ENCODE peak calls at places on chromosomes 6 and 20, in ten cellular contexts. O, G, I, S, Y, P, M, D, B and W are unnamed samples.

GRCh38 chr6:134003542-134003951 is 48.9 kb downstream of the SLC2A12 start:
- DNase-seq in O (no peak), G (no peak), I (no peak), S (no peak), Y (no peak), P (no peak), M (no peak), D (no peak), B (peak), W (no peak)

GRCh38 chr6:17902953-17903352 is 84.5 kb downstream of the KIF13A start:
- DNase-seq in O (no peak), G (no peak), I (no peak), S (no peak), Y (no peak), P (no peak), M (no peak), D (no peak), B (no peak), W (no peak)

GRCh38 chr6:151321438-151321837 is 69.9 kb downstream of the ZBTB2 start:
- DNase-seq in O (no peak), G (no peak), I (no peak), S (no peak), Y (no peak), P (no peak), M (no peak), D (no peak), B (no peak), W (no peak)

GRCh38 chr20:61908057-61909026 is 157.3 kb downstream of the TAF4 start:
- DNase-seq in O (no peak), G (no peak), I (no peak), S (no peak), Y (no peak), P (peak), M (no peak), D (no peak), B (no peak), W (no peak)

GRCh38 chr20:35893942-35894341 is 60.4 kb downstream of the SCAND1 start:
- DNase-seq in O (no peak), G (no peak), I (no peak), S (no peak), Y (no peak), P (no peak), M (no peak), D (no peak), B (no peak), W (no peak)

GRCh38 chr6:143542915-143543314 is 31.4 kb upstream of the FUCA2 start:
- DNase-seq in O (no peak), G (no peak), I (no peak), S (no peak), Y (no peak), P (no peak), M (no peak), D (no peak), B (no peak), W (no peak)

GRCh38 chr6:137749595-137750215 is 117.4 kb upstream of the TNFAIP3 start:
- DNase-seq in O (no peak), G (no peak), I (no peak), S (no peak), Y (no peak), P (no peak), M (no peak), D (no peak), B (peak), W (no peak)

GRCh38 chr20:16317445-16318362 is 255.5 kb downstream of the KIF16B start:
- DNase-seq in O (no peak), G (no peak), I (no peak), S (no peak), Y (no peak), P (no peak), M (no peak), D (no peak), B (no peak), W (no peak)

GRCh38 chr20:35947907-35948306 is 6.4 kb downstream of the SCAND1 start:
- DNase-seq in O (peak), G (no peak), I (no peak), S (no peak), Y (no peak), P (no peak), M (no peak), D (no peak), B (no peak), W (no peak)

GRCh38 chr6:46184114-46184513 is 13.3 kb upstream of the ENPP5 start:
- DNase-seq in O (no peak), G (no peak), I (no peak), S (no peak), Y (no peak), P (no peak), M (no peak), D (no peak), B (peak), W (no peak)

GRCh38 chr6:40986364-40986763 is 52.7 kb downstream of the UNC5CL start:
- DNase-seq in O (no peak), G (no peak), I (no peak), S (no peak), Y (no peak), P (no peak), M (no peak), D (no peak), B (no peak), W (no peak)

GRCh38 chr6:34527751-34528670 is 28.1 kb downstream of the SPDEF start:
- DNase-seq in O (no peak), G (no peak), I (no peak), S (no peak), Y (no peak), P (peak), M (no peak), D (no peak), B (no peak), W (no peak)

GRCh38 chr6:21305827-21306469 is 287.6 kb upstream of the SOX4 start:
- DNase-seq in O (no peak), G (no peak), I (no peak), S (no peak), Y (no peak), P (no peak), M (no peak), D (no peak), B (peak), W (no peak)

GRCh38 chr6:106825156-106825555 is 149.4 kb downstream of the CD24 start:
- DNase-seq in O (no peak), G (peak), I (no peak), S (no peak), Y (no peak), P (no peak), M (no peak), D (no peak), B (no peak), W (no peak)

GRCh38 chr6:108560463-108561308 is at the start of gene FOXO3:
- DNase-seq in O (peak), G (peak), I (peak), S (peak), Y (peak), P (peak), M (peak), D (peak), B (peak), W (peak)

GRCh38 chr6:149854532-149854931 is 9.6 kb downstream of the LRP11 start:
- DNase-seq in O (no peak), G (peak), I (no peak), S (no peak), Y (no peak), P (no peak), M (no peak), D (no peak), B (no peak), W (peak)

GRCh38 chr20:39588148-39588757 is 626.1 kb downstream of the DHX35 start:
- DNase-seq in O (no peak), G (no peak), I (no peak), S (no peak), Y (no peak), P (no peak), M (no peak), D (no peak), B (no peak), W (no peak)

GRCh38 chr6:234706-235372 is 57.4 kb upstream of the DUSP22 start:
- DNase-seq in O (no peak), G (no peak), I (no peak), S (no peak), Y (no peak), P (no peak), M (no peak), D (no peak), B (no peak), W (no peak)

GRCh38 chr6:129501401-129502051 is 208.5 kb downstream of the ARHGAP18 start:
- DNase-seq in O (no peak), G (peak), I (no peak), S (peak), Y (no peak), P (peak), M (no peak), D (no peak), B (peak), W (peak)

GRCh38 chr6:47147175-47147727 is 105.1 kb upstream of the ADGRF1 start:
- DNase-seq in O (no peak), G (no peak), I (no peak), S (no peak), Y (no peak), P (no peak), M (no peak), D (no peak), B (no peak), W (no peak)

GRCh38 chr6:82006027-82006738 is 241.4 kb downstream of the IBTK start:
- DNase-seq in O (no peak), G (peak), I (no peak), S (no peak), Y (peak), P (no peak), M (no peak), D (no peak), B (peak), W (no peak)

GRCh38 chr20:16459019-16459700 is 114.1 kb downstream of the KIF16B start:
- DNase-seq in O (peak), G (peak), I (no peak), S (no peak), Y (no peak), P (no peak), M (no peak), D (peak), B (peak), W (no peak)

GRCh38 chr6:135722679-135723078 is 128.8 kb upstream of the PDE7B start:
- DNase-seq in O (no peak), G (no peak), I (no peak), S (no peak), Y (no peak), P (no peak), M (no peak), D (no peak), B (peak), W (peak)

GRCh38 chr6:27890351-27891299 is 21.6 kb downstream of the OR2B2 start:
- DNase-seq in O (no peak), G (peak), I (peak), S (peak), Y (no peak), P (peak), M (peak), D (no peak), B (peak), W (peak)

GRCh38 chr6:2108700-2109306 is 136.6 kb downstream of the GMDS start:
- DNase-seq in O (no peak), G (no peak), I (no peak), S (no peak), Y (no peak), P (no peak), M (no peak), D (no peak), B (no peak), W (no peak)

GRCh38 chr6:43985329-43985728 is 141.9 kb downstream of the MRPL14 start:
- DNase-seq in O (no peak), G (no peak), I (no peak), S (no peak), Y (peak), P (no peak), M (no peak), D (no peak), B (no peak), W (no peak)

GRCh38 chr6:30041221-30041620 is 19.8 kb upstream of the POLR1H start:
- DNase-seq in O (no peak), G (no peak), I (no peak), S (no peak), Y (no peak), P (no peak), M (no peak), D (no peak), B (no peak), W (no peak)

GRCh38 chr6:108497883-108498282 is 62.8 kb upstream of the FOXO3 start:
- DNase-seq in O (peak), G (peak), I (no peak), S (peak), Y (peak), P (no peak), M (no peak), D (no peak), B (peak), W (no peak)

GRCh38 chr6:111798281-111798725 is 74.9 kb downstream of the FYN start:
- DNase-seq in O (no peak), G (no peak), I (no peak), S (no peak), Y (no peak), P (no peak), M (no peak), D (no peak), B (no peak), W (no peak)

GRCh38 chr6:111800821-111801220 is 72.4 kb downstream of the FYN start:
- DNase-seq in O (no peak), G (no peak), I (no peak), S (no peak), Y (no peak), P (no peak), M (no peak), D (no peak), B (no peak), W (no peak)

GRCh38 chr6:111802720-111803119 is 70.5 kb downstream of the FYN start:
- DNase-seq in O (no peak), G (no peak), I (no peak), S (no peak), Y (no peak), P (no peak), M (no peak), D (no peak), B (no peak), W (no peak)

GRCh38 chr6:111800468-111800760 is 72.8 kb downstream of the FYN start:
- DNase-seq in O (no peak), G (no peak), I (no peak), S (no peak), Y (no peak), P (no peak), M (no peak), D (no peak), B (no peak), W (no peak)

GRCh38 chr6:111799576-111800467 is 73.4 kb downstream of the FYN start:
- DNase-seq in O (no peak), G (no peak), I (no peak), S (no peak), Y (no peak), P (no peak), M (no peak), D (no peak), B (no peak), W (no peak)
- TF ChIP-seq CTCF in O (no peak), G (no peak), I (no peak), S (no peak), Y (no peak), P (no peak), M (no peak), D (no peak), B (peak), W (no peak)

GRCh38 chr6:69791065-69791471 is 5.7 kb downstream of the LMBRD1 start:
- DNase-seq in O (no peak), G (peak), I (no peak), S (no peak), Y (no peak), P (no peak), M (no peak), D (no peak), B (no peak), W (no peak)
- H3K27ac ChIP-seq in O (peak), G (peak), I (peak), S (no peak), Y (no peak), P (no peak), M (peak), D (peak), B (peak), W (no peak)

GRCh38 chr20:21376631-21377030 is 20.7 kb downstream of the NKX2-4 start:
- DNase-seq in O (no peak), G (no peak), I (no peak), S (no peak), Y (no peak), P (no peak), M (no peak), D (no peak), B (no peak), W (no peak)
- TF ChIP-seq CTCF in O (no peak), G (no peak), I (no peak), S (no peak), Y (no peak), P (no peak), M (no peak), D (no peak), B (no peak), W (no peak)

GRCh38 chr20:2123720-2124119 is 22.1 kb downstream of the STK35 start:
- DNase-seq in O (no peak), G (no peak), I (no peak), S (no peak), Y (no peak), P (no peak), M (no peak), D (peak), B (no peak), W (no peak)
- H3K27ac ChIP-seq in O (peak), G (no peak), I (no peak), S (no peak), Y (no peak), P (no peak), M (no peak), D (no peak), B (no peak), W (no peak)

DNA sequence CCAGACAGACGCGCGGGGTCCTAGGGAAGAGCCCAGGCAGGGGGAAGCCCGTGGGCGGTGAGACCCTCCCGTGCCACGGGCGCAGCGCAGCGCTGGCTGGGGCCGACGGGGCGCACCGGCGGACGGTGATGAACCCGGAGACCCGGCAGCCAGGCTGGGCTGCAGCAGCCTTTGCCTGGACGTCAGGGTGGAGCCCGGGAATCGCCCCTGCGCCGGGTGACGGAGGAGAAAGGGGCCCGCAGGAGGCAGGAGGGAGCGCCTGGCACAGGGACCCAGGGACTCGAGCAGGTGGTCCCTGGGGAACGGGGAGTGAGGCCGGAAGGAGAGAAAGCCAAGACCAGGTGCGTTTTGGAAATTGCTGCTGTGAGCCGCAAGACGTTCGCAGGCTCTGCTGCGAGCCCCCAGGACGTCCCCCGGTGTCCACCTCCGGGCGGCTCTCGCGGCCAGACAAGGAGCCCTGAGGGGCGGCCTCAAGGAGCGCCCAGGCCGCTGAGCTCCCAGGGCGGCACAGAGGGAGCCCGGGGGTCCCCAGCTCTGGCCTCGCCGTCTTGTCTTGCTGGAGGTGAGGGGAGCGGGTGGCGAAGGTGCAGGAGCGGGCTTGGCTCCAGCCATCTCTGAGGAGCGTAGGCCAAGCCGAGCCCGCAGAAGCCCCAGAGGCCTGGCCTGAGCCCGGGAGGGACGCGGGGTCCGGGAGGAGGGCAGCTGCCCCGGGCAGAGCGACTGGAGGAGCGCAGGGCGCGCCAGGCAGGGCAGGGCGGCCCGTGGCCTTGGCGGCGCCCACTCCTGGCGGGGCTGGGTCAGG is 191.2 kb upstream of the PDE10A start:
- DNase-seq in O (no peak), G (no peak), I (no peak), S (no peak), Y (no peak), P (no peak), M (no peak), D (no peak), B (no peak), W (no peak)
- TF ChIP-seq CTCF in O (no peak), G (no peak), I (no peak), S (no peak), Y (no peak), P (no peak), M (no peak), D (no peak), B (no peak), W (no peak)

DNA sequence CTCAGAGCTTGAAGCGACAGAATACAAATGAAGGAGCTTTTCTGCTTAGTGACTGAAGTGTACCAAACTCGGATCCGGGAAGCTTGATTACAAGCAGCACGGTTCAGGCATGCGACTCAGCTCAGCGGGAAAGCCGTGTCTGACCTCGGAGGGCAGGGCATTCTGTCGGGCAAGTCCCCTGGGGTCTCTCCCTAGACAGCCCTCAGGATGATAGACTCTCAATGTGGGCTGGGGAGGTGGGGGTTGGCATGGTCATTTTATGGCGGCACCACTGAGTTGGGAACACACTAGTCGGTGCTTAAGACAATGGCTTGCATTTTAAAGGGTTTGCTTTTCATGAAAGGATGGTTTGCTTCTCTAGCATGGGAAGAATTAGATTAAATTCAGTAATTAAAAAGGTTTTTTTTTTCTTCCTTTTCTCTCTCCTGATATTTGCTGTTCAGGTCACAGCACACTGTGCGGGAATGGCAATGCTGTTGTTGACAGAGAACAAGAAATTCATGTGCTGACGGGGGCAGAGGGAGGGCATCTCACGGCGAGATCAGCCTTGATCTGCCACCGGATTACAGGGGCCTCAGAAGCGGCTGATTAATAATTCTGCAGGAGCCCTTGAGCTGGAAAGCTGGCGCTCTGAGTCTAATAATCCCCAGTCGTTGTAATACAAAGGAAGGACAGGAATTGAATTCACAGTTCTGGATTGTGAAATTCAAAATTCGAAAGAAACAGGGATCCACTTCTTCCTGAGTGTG is 80.7 kb upstream of the TRAF3IP2 start:
- DNase-seq in O (no peak), G (no peak), I (no peak), S (peak), Y (no peak), P (no peak), M (peak), D (no peak), B (no peak), W (no peak)
- H3K27ac ChIP-seq in O (peak), G (peak), I (peak), S (peak), Y (no peak), P (no peak), M (peak), D (no peak), B (no peak), W (peak)